ENCODE peak calls at places on chromosomes 11 and 22, in nine cellular contexts. One of them, this sample, is unnamed.
A peak's percentile ranks its signal among the peaks of the same experiment; 100 is the strongest.

GRCh38 chr11:111886844-111887243 is 7.5 kb downstream of the CFAP68 start:
- DNase-seq in immature natural killer cell: no peak
- DNase-seq in activated naive CD4-positive, alpha-beta T cell: no peak
- DNase-seq in neuronal stem cell: no peak
- DNase-seq in upper lobe of right lung: no peak
- DNase-seq in CD8-positive, alpha-beta memory T cell: no peak
- DNase-seq in NCI-H2029 treated with DMSO at 0.1 percent for 48 hours: no peak
- DNase-seq in hippocampal formation: no peak
- DNase-seq in cardiac fibroblast: no peak
- DNase-seq in this sample: no peak

GRCh38 chr22:48522271-48522670 is 1305.4 kb downstream of the BRD1 start:
- DNase-seq in immature natural killer cell: no peak
- DNase-seq in activated naive CD4-positive, alpha-beta T cell: no peak
- DNase-seq in neuronal stem cell: no peak
- DNase-seq in upper lobe of right lung: no peak
- DNase-seq in CD8-positive, alpha-beta memory T cell: no peak
- DNase-seq in NCI-H2029 treated with DMSO at 0.1 percent for 48 hours: no peak
- DNase-seq in hippocampal formation: no peak
- DNase-seq in cardiac fibroblast: no peak
- DNase-seq in this sample: no peak

GRCh38 chr11:20374746-20375305 is 11.3 kb downstream of the HTATIP2 start:
- DNase-seq in immature natural killer cell: no peak
- DNase-seq in activated naive CD4-positive, alpha-beta T cell: no peak
- DNase-seq in neuronal stem cell: no peak
- DNase-seq in upper lobe of right lung: no peak
- DNase-seq in CD8-positive, alpha-beta memory T cell: no peak
- DNase-seq in NCI-H2029 treated with DMSO at 0.1 percent for 48 hours: no peak
- DNase-seq in hippocampal formation: no peak
- DNase-seq in cardiac fibroblast: peak; percentile 76
- DNase-seq in this sample: no peak

GRCh38 chr11:117687776-117688175 is 109.2 kb downstream of the DSCAML1 start:
- DNase-seq in immature natural killer cell: no peak
- DNase-seq in activated naive CD4-positive, alpha-beta T cell: no peak
- DNase-seq in neuronal stem cell: no peak
- DNase-seq in upper lobe of right lung: no peak
- DNase-seq in CD8-positive, alpha-beta memory T cell: no peak
- DNase-seq in NCI-H2029 treated with DMSO at 0.1 percent for 48 hours: no peak
- DNase-seq in hippocampal formation: no peak
- DNase-seq in cardiac fibroblast: no peak
- DNase-seq in this sample: no peak

GRCh38 chr11:102316505-102316904 is 779 bp upstream of the BIRC3 start:
- DNase-seq in immature natural killer cell: no peak
- DNase-seq in activated naive CD4-positive, alpha-beta T cell: no peak
- DNase-seq in neuronal stem cell: no peak
- DNase-seq in upper lobe of right lung: no peak
- DNase-seq in CD8-positive, alpha-beta memory T cell: no peak
- DNase-seq in NCI-H2029 treated with DMSO at 0.1 percent for 48 hours: no peak
- DNase-seq in hippocampal formation: no peak
- DNase-seq in cardiac fibroblast: no peak
- DNase-seq in this sample: no peak

GRCh38 chr11:33719587-33719986 is 16.6 kb downstream of the CD59 start:
- DNase-seq in immature natural killer cell: no peak
- DNase-seq in activated naive CD4-positive, alpha-beta T cell: no peak
- DNase-seq in neuronal stem cell: no peak
- DNase-seq in upper lobe of right lung: no peak
- DNase-seq in CD8-positive, alpha-beta memory T cell: no peak
- DNase-seq in NCI-H2029 treated with DMSO at 0.1 percent for 48 hours: no peak
- DNase-seq in hippocampal formation: no peak
- DNase-seq in cardiac fibroblast: peak; percentile 7
- DNase-seq in this sample: no peak

GRCh38 chr11:34277166-34277565 is 80.6 kb downstream of the ABTB2 start:
- DNase-seq in immature natural killer cell: no peak
- DNase-seq in activated naive CD4-positive, alpha-beta T cell: no peak
- DNase-seq in neuronal stem cell: no peak
- DNase-seq in upper lobe of right lung: no peak
- DNase-seq in CD8-positive, alpha-beta memory T cell: no peak
- DNase-seq in NCI-H2029 treated with DMSO at 0.1 percent for 48 hours: no peak
- DNase-seq in hippocampal formation: no peak
- DNase-seq in cardiac fibroblast: no peak
- DNase-seq in this sample: no peak

GRCh38 chr22:30636226-30637077 is 871 bp downstream of the SLC35E4 start:
- DNase-seq in immature natural killer cell: peak; percentile 16
- DNase-seq in activated naive CD4-positive, alpha-beta T cell: no peak
- DNase-seq in neuronal stem cell: no peak
- DNase-seq in upper lobe of right lung: no peak
- DNase-seq in CD8-positive, alpha-beta memory T cell: peak; percentile 18
- DNase-seq in NCI-H2029 treated with DMSO at 0.1 percent for 48 hours: no peak
- DNase-seq in hippocampal formation: peak; percentile 45
- DNase-seq in cardiac fibroblast: peak; percentile 26
- DNase-seq in this sample: peak; percentile 40

GRCh38 chr11:118198370-118198769 is 21.9 kb upstream of the SCN2B start:
- DNase-seq in immature natural killer cell: peak; percentile 78
- DNase-seq in activated naive CD4-positive, alpha-beta T cell: peak; percentile 49
- DNase-seq in neuronal stem cell: no peak
- DNase-seq in upper lobe of right lung: peak; percentile 91
- DNase-seq in CD8-positive, alpha-beta memory T cell: peak; percentile 79
- DNase-seq in NCI-H2029 treated with DMSO at 0.1 percent for 48 hours: peak; percentile 17
- DNase-seq in hippocampal formation: peak; percentile 67
- DNase-seq in cardiac fibroblast: peak; percentile 71
- DNase-seq in this sample: peak; percentile 87

GRCh38 chr22:39745789-39746188 is 147.8 kb downstream of the ENTHD1 start:
- DNase-seq in immature natural killer cell: no peak
- DNase-seq in activated naive CD4-positive, alpha-beta T cell: no peak
- DNase-seq in neuronal stem cell: no peak
- DNase-seq in upper lobe of right lung: no peak
- DNase-seq in CD8-positive, alpha-beta memory T cell: no peak
- DNase-seq in NCI-H2029 treated with DMSO at 0.1 percent for 48 hours: no peak
- DNase-seq in hippocampal formation: no peak
- DNase-seq in cardiac fibroblast: no peak
- DNase-seq in this sample: no peak

GRCh38 chr11:125123947-125124633 is 12.7 kb upstream of the TMEM218 start:
- DNase-seq in immature natural killer cell: no peak
- DNase-seq in activated naive CD4-positive, alpha-beta T cell: no peak
- DNase-seq in neuronal stem cell: no peak
- DNase-seq in upper lobe of right lung: peak; percentile 81
- DNase-seq in CD8-positive, alpha-beta memory T cell: no peak
- DNase-seq in NCI-H2029 treated with DMSO at 0.1 percent for 48 hours: no peak
- DNase-seq in hippocampal formation: peak; percentile 23
- DNase-seq in cardiac fibroblast: peak; percentile 72
- DNase-seq in this sample: no peak

This sample was measured in GM03348.